ENCODE peak calls at places on chromosome 14, in eight cellular contexts. O is stomach, Y is HepG2, A is GM12878, G is breast epithelium, H is transverse colon, Q is H1, D is GM23338. M is an unnamed sample.

GRCh38 chr14:104371917-104372316 is 207.6 kb upstream of the C14orf180 start:
- DNase-seq in O (no peak), A (no peak), H (no peak), Q (no peak), Y (no peak), G (no peak), D (no peak), M (no peak)

GRCh38 chr14:77133718-77134338 is 7.8 kb downstream of the ZDHHC22 start:
- DNase-seq in O (no peak), H (peak), D (peak), Q (peak), Y (peak), A (no peak), G (peak), M (no peak)

GRCh38 chr14:92973798-92974372 is 50.9 kb downstream of the CHGA start:
- DNase-seq in Q (no peak), G (no peak), Y (no peak), A (no peak), D (no peak), H (no peak), O (no peak), M (peak)

GRCh38 chr14:89544636-89545301 is 127.7 kb upstream of the FOXN3 start:
- DNase-seq in A (no peak), G (no peak), Q (no peak), H (no peak), O (no peak), Y (peak), D (no peak), M (no peak)

GRCh38 chr14:93028724-93029076 is 87.0 kb downstream of the ITPK1 start:
- DNase-seq in O (no peak), Q (no peak), H (no peak), A (no peak), G (no peak), Y (no peak), D (no peak), M (no peak)

GRCh38 chr14:71006200-71006563 is 98.9 kb downstream of the PCNX1 start:
- DNase-seq in G (no peak), Y (no peak), D (no peak), H (no peak), A (no peak), Q (no peak), O (no peak), M (no peak)

GRCh38 chr14:78788467-78789360 is 618.5 kb downstream of the NRXN3 start:
- DNase-seq in D (no peak), Q (no peak), G (no peak), H (no peak), A (no peak), Y (no peak), O (no peak), M (no peak)

GRCh38 chr14:51261151-51261550 is 21.1 kb downstream of the TMX1 start:
- DNase-seq in Q (no peak), G (no peak), O (no peak), D (no peak), Y (no peak), A (no peak), H (no peak), M (no peak)

GRCh38 chr14:101133068-101133467 is 229.5 kb upstream of the RTL1 start:
- DNase-seq in Q (no peak), A (no peak), Y (no peak), H (no peak), O (no peak), G (no peak), D (no peak), M (peak)

GRCh38 chr14:31994391-31995033 is 82.6 kb upstream of the ARHGAP5 start:
- DNase-seq in O (no peak), H (no peak), G (no peak), Q (no peak), A (no peak), Y (no peak), D (no peak), M (no peak)

GRCh38 chr14:70884595-70885342 is 22.5 kb upstream of the PCNX1 start:
- DNase-seq in O (no peak), A (no peak), Y (no peak), D (no peak), G (no peak), H (no peak), Q (no peak), M (no peak)

GRCh38 chr14:22296722-22297121 is 292.3 kb downstream of the DAD1 start:
- DNase-seq in Q (no peak), Y (peak), O (no peak), H (no peak), D (peak), A (no peak), G (no peak), M (no peak)

GRCh38 chr14:23093993-23094665 is 807 bp downstream of the ACIN1 start:
- DNase-seq in D (peak), Y (no peak), Q (no peak), A (no peak), H (no peak), O (no peak), G (no peak), M (no peak)

GRCh38 chr14:103623308-103623707 is 5.7 kb upstream of the KLC1 start:
- DNase-seq in Q (no peak), G (no peak), Y (no peak), H (no peak), D (no peak), A (no peak), O (no peak), M (no peak)

GRCh38 chr14:58244556-58245387 is at the start of gene PSMA3:
- DNase-seq in H (peak), Q (peak), G (peak), Y (peak), D (peak), A (peak), O (peak), M (peak)

GRCh38 chr14:103517626-103518415 is 4.8 kb downstream of the CKB start:
- DNase-seq in Y (no peak), O (peak), D (peak), Q (peak), G (no peak), H (peak), A (no peak), M (no peak)

GRCh38 chr14:64531567-64531966 is 9.0 kb upstream of the HSPA2 start:
- DNase-seq in H (no peak), G (no peak), D (no peak), A (no peak), Y (no peak), O (no peak), Q (no peak), M (no peak)

GRCh38 chr14:66395300-66395699 is 90.9 kb upstream of the CCDC196 start:
- DNase-seq in H (no peak), D (peak), Y (no peak), G (no peak), O (no peak), Q (no peak), A (no peak), M (no peak)

GRCh38 chr14:77076118-77076631 is 21.9 kb upstream of the CIPC start:
- DNase-seq in O (peak), H (peak), A (no peak), Y (peak), Q (no peak), G (no peak), D (peak), M (no peak)

GRCh38 chr14:75540479-75540851 is 18.2 kb downstream of the BATF start:
- DNase-seq in D (no peak), Q (no peak), Y (no peak), A (no peak), G (no peak), O (no peak), H (no peak), M (no peak)

GRCh38 chr14:93013368-93013719 is 90.4 kb downstream of the CHGA start:
- DNase-seq in G (no peak), H (no peak), A (no peak), Q (no peak), Y (no peak), D (no peak), O (no peak), M (no peak)

GRCh38 chr14:86540636-86541247 is 1010.8 kb downstream of the FLRT2 start:
- DNase-seq in H (no peak), D (no peak), Q (no peak), A (no peak), Y (no peak), G (no peak), O (no peak), M (no peak)

GRCh38 chr14:95077380-95077779 is 79.9 kb downstream of the DICER1 start:
- DNase-seq in H (no peak), Q (peak), O (no peak), G (no peak), A (no peak), Y (no peak), D (no peak), M (no peak)

GRCh38 chr14:94467728-94468520 is 8.1 kb downstream of the SERPINA9 start:
- DNase-seq in Q (no peak), D (no peak), G (no peak), H (no peak), O (no peak), Y (no peak), A (no peak), M (no peak)

GRCh38 chr14:104714681-104715080 is 9.3 kb upstream of the ADSS1 start:
- DNase-seq in D (no peak), H (no peak), G (no peak), O (no peak), Q (no peak), A (no peak), Y (no peak), M (no peak)

GRCh38 chr14:93733646-93734045 is 54.6 kb downstream of the PRIMA1 start:
- DNase-seq in A (no peak), D (no peak), H (no peak), Q (no peak), G (no peak), O (no peak), Y (no peak), M (no peak)

GRCh38 chr14:61174395-61175386 is 106.4 kb downstream of the TMEM30B start:
- DNase-seq in O (no peak), D (no peak), H (no peak), G (no peak), A (no peak), Q (no peak), Y (no peak), M (no peak)

GRCh38 chr14:45070215-45070614 is 13.7 kb upstream of the PRPF39 start:
- DNase-seq in G (no peak), H (no peak), D (no peak), A (no peak), Q (no peak), O (no peak), Y (no peak), M (no peak)

GRCh38 chr14:73789996-73790581 is 61.5 kb upstream of the PTGR2 start:
- DNase-seq in A (no peak), D (no peak), Q (no peak), G (no peak), H (peak), Y (no peak), O (no peak), M (peak)

DNA sequence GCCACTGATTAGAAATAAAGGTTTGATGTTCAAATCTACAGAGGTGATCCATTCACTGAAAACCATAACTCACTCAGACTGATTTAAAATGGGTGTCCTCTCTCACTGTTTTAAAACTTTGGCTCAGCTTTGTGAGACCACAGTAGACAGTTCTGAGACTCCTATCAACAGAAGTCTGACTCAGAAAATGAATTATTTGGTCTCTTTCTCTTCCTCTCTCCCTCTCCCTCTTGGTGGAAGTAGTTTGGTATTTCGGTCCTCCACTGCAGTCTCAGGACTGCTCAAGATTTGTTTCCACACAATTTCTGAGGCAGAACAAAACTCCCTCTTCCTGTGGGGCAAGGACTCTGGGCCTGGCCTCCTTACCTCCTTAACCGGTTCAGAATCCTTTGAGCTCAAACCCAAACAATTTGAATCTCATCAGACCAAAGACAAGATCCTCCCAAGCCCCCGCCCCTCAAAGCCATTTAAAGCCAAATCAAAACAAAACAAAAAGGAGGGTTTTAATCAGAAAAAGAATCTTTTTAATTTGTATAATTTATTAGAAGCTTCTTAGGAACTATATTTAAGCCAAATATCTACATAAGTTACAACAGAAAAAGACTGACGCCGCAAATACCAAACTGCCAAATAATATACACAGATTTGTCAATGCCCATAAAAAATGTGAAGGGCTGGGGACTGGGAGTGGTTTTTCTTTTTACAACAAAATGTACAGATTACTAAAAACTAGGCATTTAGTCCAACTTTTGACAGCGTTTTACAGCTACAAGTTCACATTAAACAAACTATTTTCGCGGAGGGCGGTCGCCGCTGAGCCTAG is 3.9 kb downstream of the NKX2-1 start:
- DNase-seq in H (no peak), G (no peak), Q (no peak), Y (no peak), D (no peak), A (no peak), O (no peak), M (no peak)
- TF ChIP-seq POLR2AphosphoS5 in H (no peak), G (no peak), Q (no peak), Y (no peak), D (no peak), A (no peak), O (no peak), M (no peak)

DNA sequence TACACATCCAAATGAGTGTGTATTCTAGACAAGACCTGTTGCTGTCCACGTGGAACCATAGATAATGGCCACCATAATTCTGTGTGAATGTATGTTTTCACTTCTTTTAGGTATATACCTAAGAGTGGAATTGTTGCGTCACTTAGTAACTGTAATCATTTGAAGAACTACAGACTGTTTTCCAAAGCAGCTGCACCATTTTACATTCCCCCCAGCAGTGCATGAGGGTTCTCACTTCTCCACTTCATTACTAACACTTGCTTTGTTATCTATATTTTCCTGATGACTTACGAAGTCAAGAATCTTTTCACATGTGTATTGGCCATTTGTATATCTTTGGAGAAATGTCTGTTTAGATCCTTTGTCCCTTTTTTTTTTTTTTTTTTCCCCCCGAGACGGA is 106.4 kb downstream of the SCFD1 start:
- DNase-seq in Y (no peak), G (no peak), D (no peak), A (no peak), Q (no peak), O (no peak), H (no peak), M (no peak)
- TF ChIP-seq POLR2AphosphoS5 in Y (no peak), G (no peak), D (no peak), A (no peak), Q (no peak), O (no peak), H (no peak), M (no peak)

GRCh38 chr14:24115451-24116110 is 832 bp upstream of the NRL start:
- DNase-seq in G (peak), D (no peak), Q (no peak), A (no peak), O (no peak), H (no peak), Y (no peak), M (no peak)

GRCh38 chr14:24113379-24113800 is 1.2 kb upstream of the DCAF11 start:
- DNase-seq in Y (no peak), Q (no peak), D (no peak), G (no peak), O (no peak), H (no peak), A (no peak), M (no peak)

GRCh38 chr14:24113801-24114535 is 609 bp upstream of the DCAF11 start:
- DNase-seq in Y (peak), H (peak), D (peak), G (peak), Q (peak), O (peak), A (peak), M (peak)

GRCh38 chr14:24116111-24116809 is 1.5 kb upstream of the NRL start:
- DNase-seq in Q (no peak), H (no peak), A (no peak), G (no peak), Y (no peak), D (no peak), O (no peak), M (no peak)

GRCh38 chr14:24114536-24115450 is at the start of the genes DCAF11 and NRL:
- DNase-seq in Q (peak), D (peak), Y (peak), O (peak), G (peak), A (peak), H (peak), M (peak)
- TF ChIP-seq POLR2AphosphoS5 in Q (peak), D (peak), Y (peak), O (peak), G (peak), A (peak), H (peak), M (peak)

GRCh38 chr14:49688701-49689030 is 652 bp upstream of the POLE2 start:
- DNase-seq in G (no peak), O (no peak), Q (no peak), A (no peak), D (no peak), Y (no peak), H (no peak), M (no peak)

GRCh38 chr14:49691031-49691430 is 1.9 kb upstream of the KLHDC1 start:
- DNase-seq in A (no peak), Q (no peak), Y (no peak), O (no peak), D (peak), G (no peak), H (no peak), M (no peak)

GRCh38 chr14:49687942-49688700 is at the start of gene POLE2:
- DNase-seq in G (peak), Q (peak), Y (peak), H (peak), D (peak), A (no peak), O (peak), M (peak)

GRCh38 chr14:49692191-49692757 is 646 bp upstream of the KLHDC1 start:
- DNase-seq in H (no peak), A (no peak), D (no peak), Y (no peak), Q (no peak), G (no peak), O (no peak), M (no peak)

GRCh38 chr14:49692895-49693737 is at the start of gene KLHDC1:
- DNase-seq in Y (peak), D (peak), G (peak), O (peak), Q (peak), A (no peak), H (peak), M (peak)
- TF ChIP-seq POLR2AphosphoS5 in Y (peak), D (peak), G (peak), O (peak), Q (peak), A (peak), H (peak), M (peak)

GRCh38 chr14:68780358-68781160 is 12.3 kb downstream of the ZFP36L1 start:
- DNase-seq in D (no peak), O (peak), A (no peak), G (no peak), Q (no peak), H (peak), Y (no peak), M (no peak)

GRCh38 chr14:68782091-68782981 is 10.5 kb downstream of the ZFP36L1 start:
- DNase-seq in Y (no peak), H (no peak), A (no peak), D (no peak), Q (no peak), O (peak), G (no peak), M (no peak)

GRCh38 chr14:68781161-68782021 is 11.5 kb downstream of the ZFP36L1 start:
- DNase-seq in H (peak), A (no peak), D (no peak), O (peak), Y (no peak), G (no peak), Q (no peak), M (no peak)

GRCh38 chr14:68777644-68778043 is 15.2 kb downstream of the ZFP36L1 start:
- DNase-seq in D (no peak), A (no peak), O (peak), G (no peak), H (no peak), Q (no peak), Y (no peak), M (no peak)

DNA sequence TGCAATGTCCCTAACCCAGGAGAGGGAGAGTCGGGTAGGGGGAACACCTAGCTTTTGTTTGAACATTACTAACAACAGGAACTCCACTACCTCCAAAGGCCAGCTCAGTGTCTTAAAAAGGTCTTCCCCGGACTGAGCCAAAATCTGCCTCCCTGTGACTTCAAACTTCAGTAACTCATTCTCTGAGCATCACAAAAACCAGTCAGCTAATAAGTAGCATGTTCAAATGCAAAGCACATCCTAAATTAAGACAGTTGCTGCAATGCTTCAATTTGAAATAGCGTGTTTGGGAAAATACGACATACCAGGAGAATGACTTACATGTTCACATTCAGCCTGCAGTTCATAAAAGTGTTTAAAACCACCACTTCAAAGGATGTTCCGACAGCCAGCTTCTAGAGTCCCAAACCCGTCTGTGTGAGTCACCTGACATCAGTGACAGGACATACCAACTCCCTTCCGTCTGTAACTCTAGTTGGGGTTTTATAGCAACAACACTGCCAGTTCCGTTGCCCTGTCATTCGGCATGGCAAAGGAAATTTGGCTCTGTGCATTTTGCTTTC is 13.0 kb downstream of the ZFP36L1 start:
- DNase-seq in O (peak), G (no peak), H (peak), A (no peak), D (no peak), Q (no peak), Y (peak), M (peak)
- TF ChIP-seq POLR2AphosphoS5 in O (peak), G (no peak), H (peak), A (no peak), D (no peak), Q (no peak), Y (peak), M (peak)